ENCODE peak calls at places on chromosome 18, in four cellular contexts. One of them, this sample, is unnamed.

GRCh38 chr18:51622676-51623075 is 425.2 kb upstream of the MEX3C start:
- DNase-seq in upper lobe of left lung: no peak
- DNase-seq in ovary: no peak
- DNase-seq in right lobe of liver: no peak
- DNase-seq in this sample: no peak

GRCh38 chr18:36045241-36045999 is 21.9 kb downstream of the RPRD1A start:
- DNase-seq in upper lobe of left lung: no peak
- DNase-seq in ovary: no peak
- DNase-seq in right lobe of liver: no peak
- DNase-seq in this sample: no peak

GRCh38 chr18:30970201-30970816 is 72.2 kb downstream of the DSC3 start:
- DNase-seq in upper lobe of left lung: no peak
- DNase-seq in ovary: no peak
- DNase-seq in right lobe of liver: no peak
- DNase-seq in this sample: no peak

GRCh38 chr18:45248240-45248903 is 366.9 kb upstream of the SLC14A2 start:
- DNase-seq in upper lobe of left lung: no peak
- DNase-seq in ovary: no peak
- DNase-seq in right lobe of liver: no peak
- DNase-seq in this sample: no peak

GRCh38 chr18:48455555-48456478 is 46.6 kb upstream of the ZBTB7C start:
- DNase-seq in upper lobe of left lung: no peak
- DNase-seq in ovary: no peak
- DNase-seq in right lobe of liver: no peak
- DNase-seq in this sample: no peak

GRCh38 chr18:49072524-49072934 is 121.8 kb upstream of the SMAD7 start:
- DNase-seq in upper lobe of left lung: no peak
- DNase-seq in ovary: no peak
- DNase-seq in right lobe of liver: no peak
- DNase-seq in this sample: no peak

GRCh38 chr18:75799449-75800330 is 372.2 kb upstream of the SMIM21 start:
- DNase-seq in upper lobe of left lung: no peak
- DNase-seq in ovary: no peak
- DNase-seq in right lobe of liver: no peak
- DNase-seq in this sample: no peak

GRCh38 chr18:78770149-78771139 is 209.2 kb upstream of the SALL3 start:
- DNase-seq in upper lobe of left lung: no peak
- DNase-seq in ovary: no peak
- DNase-seq in right lobe of liver: no peak
- DNase-seq in this sample: no peak

GRCh38 chr18:78867131-78867530 is 112.5 kb upstream of the SALL3 start:
- DNase-seq in upper lobe of left lung: no peak
- DNase-seq in ovary: no peak
- DNase-seq in right lobe of liver: no peak
- DNase-seq in this sample: no peak

GRCh38 chr18:61860302-61860701 is 32.5 kb downstream of the RNF152 start:
- DNase-seq in upper lobe of left lung: no peak
- DNase-seq in ovary: no peak
- DNase-seq in right lobe of liver: no peak
- DNase-seq in this sample: no peak

GRCh38 chr18:12886498-12887126 is 2.6 kb upstream of the PTPN2 start:
- DNase-seq in upper lobe of left lung: no peak
- DNase-seq in ovary: no peak
- DNase-seq in right lobe of liver: no peak
- DNase-seq in this sample: no peak

GRCh38 chr18:24600076-24600654 is 139.7 kb downstream of the HRH4 start:
- DNase-seq in upper lobe of left lung: no peak
- DNase-seq in ovary: no peak
- DNase-seq in right lobe of liver: no peak
- DNase-seq in this sample: no peak

GRCh38 chr18:45014047-45014501 is 333.4 kb downstream of the SETBP1 start:
- DNase-seq in upper lobe of left lung: no peak
- DNase-seq in ovary: no peak
- DNase-seq in right lobe of liver: no peak
- DNase-seq in this sample: no peak

GRCh38 chr18:48534364-48534763 is 4.5 kb upstream of the CTIF start:
- DNase-seq in upper lobe of left lung: no peak
- DNase-seq in ovary: peak
- DNase-seq in right lobe of liver: no peak
- DNase-seq in this sample: no peak

GRCh38 chr18:74065366-74065765 is 82.3 kb downstream of the FBXO15 start:
- DNase-seq in upper lobe of left lung: no peak
- DNase-seq in ovary: no peak
- DNase-seq in right lobe of liver: no peak
- DNase-seq in this sample: no peak

GRCh38 chr18:78732273-78733210 is 247.1 kb upstream of the SALL3 start:
- DNase-seq in upper lobe of left lung: no peak
- DNase-seq in ovary: no peak
- DNase-seq in right lobe of liver: no peak
- DNase-seq in this sample: no peak

GRCh38 chr18:78792094-78792493 is 187.5 kb upstream of the SALL3 start:
- DNase-seq in upper lobe of left lung: no peak
- DNase-seq in ovary: no peak
- DNase-seq in right lobe of liver: no peak
- DNase-seq in this sample: no peak

GRCh38 chr18:38459086-38459485 is 893.5 kb upstream of the CELF4 start:
- DNase-seq in upper lobe of left lung: no peak
- DNase-seq in ovary: no peak
- DNase-seq in right lobe of liver: no peak
- DNase-seq in this sample: no peak

GRCh38 chr18:944440-944839 is 39.8 kb downstream of the ADCYAP1 start:
- DNase-seq in upper lobe of left lung: peak
- DNase-seq in ovary: no peak
- DNase-seq in right lobe of liver: no peak
- DNase-seq in this sample: no peak

GRCh38 chr18:13103366-13103765 is 112.2 kb downstream of the CEP192 start:
- DNase-seq in upper lobe of left lung: no peak
- DNase-seq in ovary: no peak
- DNase-seq in right lobe of liver: no peak
- DNase-seq in this sample: no peak

GRCh38 chr18:23825978-23826405 is 136.7 kb downstream of the LAMA3 start:
- DNase-seq in upper lobe of left lung: peak
- DNase-seq in ovary: peak
- DNase-seq in right lobe of liver: no peak
- DNase-seq in this sample: no peak

GRCh38 chr18:25896178-25896780 is 194.1 kb downstream of the SS18 start:
- DNase-seq in upper lobe of left lung: no peak
- DNase-seq in ovary: no peak
- DNase-seq in right lobe of liver: no peak
- DNase-seq in this sample: no peak

GRCh38 chr18:21650301-21650700 is 38.2 kb downstream of the SNRPD1 start:
- DNase-seq in upper lobe of left lung: no peak
- DNase-seq in ovary: no peak
- DNase-seq in right lobe of liver: no peak
- DNase-seq in this sample: no peak

GRCh38 chr18:48548921-48549320 is 10.1 kb downstream of the CTIF start:
- DNase-seq in upper lobe of left lung: no peak
- DNase-seq in ovary: no peak
- DNase-seq in right lobe of liver: no peak
- DNase-seq in this sample: no peak

GRCh38 chr18:14912967-14913366 is 165.0 kb downstream of the ANKRD30B start:
- DNase-seq in upper lobe of left lung: no peak
- DNase-seq in ovary: no peak
- DNase-seq in right lobe of liver: no peak
- DNase-seq in this sample: no peak

GRCh38 chr18:42183746-42184145 is 228.7 kb downstream of the PIK3C3 start:
- DNase-seq in upper lobe of left lung: no peak
- DNase-seq in ovary: no peak
- DNase-seq in right lobe of liver: no peak
- DNase-seq in this sample: no peak

GRCh38 chr18:62187543-62188378 is 706 bp downstream of the RELCH start:
- DNase-seq in upper lobe of left lung: peak
- DNase-seq in ovary: no peak
- DNase-seq in right lobe of liver: peak
- DNase-seq in this sample: peak

GRCh38 chr18:49813071-49813320 is 337 bp downstream of the ACAA2 start:
- DNase-seq in upper lobe of left lung: peak
- DNase-seq in ovary: peak
- DNase-seq in right lobe of liver: peak
- DNase-seq in this sample: no peak

GRCh38 chr18:47936975-47937374 is 6.5 kb upstream of the SMAD2 start:
- DNase-seq in upper lobe of left lung: no peak
- DNase-seq in ovary: no peak
- DNase-seq in right lobe of liver: no peak
- DNase-seq in this sample: no peak

GRCh38 chr18:75730249-75730648 is 302.7 kb upstream of the SMIM21 start:
- DNase-seq in upper lobe of left lung: no peak
- DNase-seq in ovary: no peak
- DNase-seq in right lobe of liver: no peak
- DNase-seq in this sample: no peak

GRCh38 chr18:9133225-9133624 is 3.4 kb upstream of the ANKRD12 start:
- DNase-seq in upper lobe of left lung: no peak
- DNase-seq in ovary: no peak
- DNase-seq in right lobe of liver: no peak
- DNase-seq in this sample: no peak

GRCh38 chr18:63848159-63848558 is 39.3 kb upstream of the SERPINB2 start:
- DNase-seq in upper lobe of left lung: no peak
- DNase-seq in ovary: no peak
- DNase-seq in right lobe of liver: no peak
- DNase-seq in this sample: no peak

GRCh38 chr18:79746730-79747129 is 51.0 kb upstream of the KCNG2 start:
- DNase-seq in upper lobe of left lung: no peak
- DNase-seq in ovary: no peak
- DNase-seq in right lobe of liver: no peak
- DNase-seq in this sample: no peak

GRCh38 chr18:65352183-65352582 is 398.6 kb upstream of the CDH7 start:
- DNase-seq in upper lobe of left lung: no peak
- DNase-seq in ovary: no peak
- DNase-seq in right lobe of liver: no peak
- DNase-seq in this sample: no peak

GRCh38 chr18:79133724-79134123 is 64.5 kb downstream of the ATP9B start:
- DNase-seq in upper lobe of left lung: no peak
- DNase-seq in ovary: no peak
- DNase-seq in right lobe of liver: no peak
- DNase-seq in this sample: no peak

GRCh38 chr18:74356959-74357358 is 41.3 kb downstream of the C18orf63 start:
- DNase-seq in upper lobe of left lung: no peak
- DNase-seq in ovary: no peak
- DNase-seq in right lobe of liver: no peak
- DNase-seq in this sample: no peak

GRCh38 chr18:77135339-77136075 is 2.9 kb upstream of the MBP start:
- DNase-seq in upper lobe of left lung: peak
- DNase-seq in ovary: no peak
- DNase-seq in right lobe of liver: no peak
- DNase-seq in this sample: no peak

GRCh38 chr18:77132369-77133050 is at the start of gene MBP:
- DNase-seq in upper lobe of left lung: peak
- DNase-seq in ovary: peak
- DNase-seq in right lobe of liver: peak
- DNase-seq in this sample: peak

GRCh38 chr18:77134611-77135010 is 2.0 kb upstream of the MBP start:
- DNase-seq in upper lobe of left lung: no peak
- DNase-seq in ovary: no peak
- DNase-seq in right lobe of liver: no peak
- DNase-seq in this sample: no peak

GRCh38 chr18:77133051-77133919 is 702 bp upstream of the MBP start:
- DNase-seq in upper lobe of left lung: peak
- DNase-seq in ovary: peak
- DNase-seq in right lobe of liver: no peak
- DNase-seq in this sample: no peak

DNA sequence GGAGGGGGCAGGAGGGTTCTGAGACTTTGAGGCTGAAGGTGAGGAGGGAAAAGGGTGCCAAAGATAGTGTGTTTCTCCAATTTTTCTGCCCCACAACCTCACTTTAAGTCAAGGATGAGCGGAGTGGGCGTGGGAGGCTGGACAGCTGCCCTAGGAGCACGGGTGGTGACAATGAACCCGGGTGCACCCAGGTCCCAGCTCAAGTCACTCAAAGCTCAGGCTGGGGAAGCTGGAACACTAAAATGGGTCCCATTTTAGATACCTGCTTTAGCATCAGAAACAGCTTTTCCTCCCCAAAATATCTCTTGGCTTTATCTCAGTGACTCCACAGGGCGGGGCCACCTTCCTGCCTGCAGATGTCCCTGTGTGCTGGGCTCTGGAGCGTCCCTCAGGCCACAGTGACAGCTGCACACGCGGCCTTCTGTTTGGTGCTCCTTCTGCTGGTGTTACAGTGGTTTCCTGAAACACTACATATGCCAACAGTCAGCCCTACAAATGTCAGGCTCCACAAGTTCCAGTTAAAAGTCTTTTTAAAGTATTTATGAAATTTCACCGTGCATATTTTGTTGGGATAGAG is 1.4 kb upstream of the MBP start:
- DNase-seq in upper lobe of left lung: peak
- DNase-seq in ovary: no peak
- DNase-seq in right lobe of liver: no peak
- DNase-seq in this sample: no peak
- TF ChIP-seq CTCF in upper lobe of left lung: no peak
- TF ChIP-seq CTCF in ovary: no peak
- TF ChIP-seq CTCF in right lobe of liver: peak
- TF ChIP-seq CTCF in this sample: no peak

GRCh38 chr18:70998490-70998889 is 709.6 kb downstream of the SOCS6 start:
- DNase-seq in upper lobe of left lung: no peak
- DNase-seq in ovary: no peak
- DNase-seq in right lobe of liver: no peak
- DNase-seq in this sample: no peak
- TF ChIP-seq CTCF in upper lobe of left lung: no peak
- TF ChIP-seq CTCF in ovary: no peak
- TF ChIP-seq CTCF in right lobe of liver: no peak
- TF ChIP-seq CTCF in this sample: no peak

GRCh38 chr18:58267493-58267892 is 223.5 kb downstream of the NEDD4L start:
- DNase-seq in upper lobe of left lung: no peak
- DNase-seq in ovary: no peak
- DNase-seq in right lobe of liver: no peak
- DNase-seq in this sample: no peak
- TF ChIP-seq CTCF in upper lobe of left lung: no peak
- TF ChIP-seq CTCF in ovary: no peak
- TF ChIP-seq CTCF in right lobe of liver: no peak
- TF ChIP-seq CTCF in this sample: no peak

GRCh38 chr18:71850602-71851001 is 693.5 kb downstream of the CBLN2 start:
- DNase-seq in upper lobe of left lung: no peak
- DNase-seq in ovary: no peak
- DNase-seq in right lobe of liver: no peak
- DNase-seq in this sample: no peak

GRCh38 chr18:71844810-71845209 is 699.3 kb downstream of the CBLN2 start:
- DNase-seq in upper lobe of left lung: no peak
- DNase-seq in ovary: no peak
- DNase-seq in right lobe of liver: no peak
- DNase-seq in this sample: no peak

DNA sequence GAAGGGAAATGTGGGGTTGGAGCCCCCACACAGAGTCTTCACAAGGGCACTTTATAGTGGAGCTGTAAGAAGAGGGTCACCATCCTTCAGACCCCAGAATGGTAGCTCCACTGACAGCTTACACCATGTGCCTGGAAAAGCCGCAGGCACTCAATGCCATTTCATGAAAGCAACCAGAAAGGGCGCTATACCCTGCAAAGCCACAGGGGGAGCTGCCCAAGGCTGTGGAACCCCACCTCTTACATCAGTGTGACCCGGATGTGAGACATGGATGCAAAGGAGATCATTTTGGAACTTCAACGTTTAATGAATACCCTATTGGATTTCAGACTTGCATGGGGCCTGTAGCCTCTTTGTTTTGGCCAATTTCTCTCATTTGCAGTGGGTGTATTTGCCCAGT is 694.7 kb downstream of the CBLN2 start:
- DNase-seq in upper lobe of left lung: no peak
- DNase-seq in ovary: no peak
- DNase-seq in right lobe of liver: no peak
- DNase-seq in this sample: no peak
- TF ChIP-seq CTCF in upper lobe of left lung: no peak
- TF ChIP-seq CTCF in ovary: no peak
- TF ChIP-seq CTCF in right lobe of liver: no peak
- TF ChIP-seq CTCF in this sample: no peak

GRCh38 chr18:2570772-2571199 is 519 bp downstream of the METTL4 start:
- DNase-seq in upper lobe of left lung: peak
- DNase-seq in ovary: peak
- DNase-seq in right lobe of liver: peak
- DNase-seq in this sample: no peak
- TF ChIP-seq CTCF in upper lobe of left lung: no peak
- TF ChIP-seq CTCF in ovary: no peak
- TF ChIP-seq CTCF in right lobe of liver: no peak
- TF ChIP-seq CTCF in this sample: peak

This sample was measured in natural killer cell.